ENCODE peak calls at places on chromosomes 12 and 14, in nine cellular contexts. I is K562, F is spleen, B is sigmoid colon, O is stomach, K is upper lobe of left lung, Q is transverse colon, W is HCT116, P is GM12891. Y is an unnamed sample.

GRCh38 chr12:128959931-128960330 is 106.7 kb downstream of the GLT1D1 start:
- DNase-seq in I (no peak), F (no peak), B (no peak), O (no peak), K (no peak), Q (no peak), W (no peak), P (no peak), Y (no peak)

GRCh38 chr12:12480074-12480473 is 82.6 kb downstream of the DUSP16 start:
- DNase-seq in I (no peak), F (no peak), B (no peak), O (no peak), K (no peak), Q (no peak), W (no peak), P (no peak), Y (no peak)

GRCh38 chr14:101409006-101409543 is 152.2 kb upstream of the DIO3 start:
- DNase-seq in I (no peak), F (no peak), B (no peak), O (no peak), K (peak; percentile 56), Q (no peak), W (no peak), P (no peak), Y (no peak)

GRCh38 chr12:50059440-50060119 is 2.2 kb downstream of the ASIC1 start:
- DNase-seq in I (no peak), F (no peak), B (no peak), O (no peak), K (no peak), Q (no peak), W (no peak), P (no peak), Y (no peak)

GRCh38 chr12:4012073-4012472 is 138.9 kb upstream of the PARP11 start:
- DNase-seq in I (no peak), F (no peak), B (no peak), O (no peak), K (no peak), Q (no peak), W (no peak), P (no peak), Y (no peak)

GRCh38 chr14:103552811-103553210 is 9.6 kb downstream of the BAG5 start:
- DNase-seq in I (no peak), F (no peak), B (no peak), O (no peak), K (no peak), Q (peak; percentile 6), W (no peak), P (no peak), Y (no peak)

GRCh38 chr12:97482153-97482693 is 19.6 kb downstream of the RMST start:
- DNase-seq in I (no peak), F (no peak), B (no peak), O (no peak), K (no peak), Q (no peak), W (no peak), P (no peak), Y (no peak)

GRCh38 chr12:77947326-77947725 is 116.6 kb downstream of the NAV3 start:
- DNase-seq in I (no peak), F (no peak), B (no peak), O (no peak), K (no peak), Q (no peak), W (no peak), P (no peak), Y (no peak)

GRCh38 chr14:52112336-52113018 is 43.6 kb upstream of the NID2 start:
- DNase-seq in I (no peak), F (no peak), B (no peak), O (no peak), K (no peak), Q (no peak), W (no peak), P (no peak), Y (no peak)

GRCh38 chr12:55280991-55281390 is 15.4 kb downstream of the OR6C6 start:
- DNase-seq in I (no peak), F (no peak), B (no peak), O (no peak), K (no peak), Q (no peak), W (no peak), P (no peak), Y (no peak)

GRCh38 chr14:60508707-60509437 is at the start of gene SIX6:
- DNase-seq in I (no peak), F (no peak), B (no peak), O (no peak), K (peak; percentile 85), Q (no peak), W (no peak), P (no peak), Y (no peak)

GRCh38 chr14:85531594-85532391 is 1.8 kb downstream of the FLRT2 start:
- DNase-seq in I (no peak), F (peak; percentile 79), B (peak; percentile 83), O (peak; percentile 26), K (peak; percentile 88), Q (no peak), W (no peak), P (no peak), Y (no peak)

GRCh38 chr14:102086346-102086971 is 385 bp downstream of the HSP90AA1 start:
- DNase-seq in I (peak; percentile 67), F (no peak), B (peak; percentile 77), O (peak; percentile 55), K (no peak), Q (peak; percentile 60), W (no peak), P (no peak), Y (no peak)

GRCh38 chr12:13204428-13204827 is 7.9 kb downstream of the EMP1 start:
- DNase-seq in I (no peak), F (no peak), B (no peak), O (no peak), K (no peak), Q (no peak), W (no peak), P (no peak), Y (no peak)

GRCh38 chr14:104280902-104281767 is 142.7 kb downstream of the KIF26A start:
- DNase-seq in I (no peak), F (peak; percentile 63), B (no peak), O (peak; percentile 17), K (peak; percentile 59), Q (no peak), W (no peak), P (no peak), Y (no peak)

GRCh38 chr12:59973515-59973914 is 377.7 kb downstream of the SLC16A7 start:
- DNase-seq in I (no peak), F (no peak), B (no peak), O (no peak), K (no peak), Q (no peak), W (peak; percentile 40), P (no peak), Y (no peak)

GRCh38 chr14:35302211-35302528 is 10.0 kb downstream of the PSMA6 start:
- DNase-seq in I (no peak), F (no peak), B (no peak), O (no peak), K (no peak), Q (no peak), W (no peak), P (no peak), Y (no peak)

GRCh38 chr14:92897922-92898599 is 24.9 kb upstream of the CHGA start:
- DNase-seq in I (no peak), F (no peak), B (no peak), O (no peak), K (no peak), Q (no peak), W (no peak), P (no peak), Y (no peak)

GRCh38 chr14:71725802-71726638 is 206.2 kb upstream of the RGS6 start:
- DNase-seq in I (no peak), F (no peak), B (no peak), O (no peak), K (no peak), Q (no peak), W (no peak), P (no peak), Y (no peak)
- TF ChIP-seq POLR2AphosphoS5 in I (no peak), F (peak; percentile 13), B (no peak), O (no peak), K (no peak), Q (no peak), W (no peak), P (no peak), Y (no peak)

DNA sequence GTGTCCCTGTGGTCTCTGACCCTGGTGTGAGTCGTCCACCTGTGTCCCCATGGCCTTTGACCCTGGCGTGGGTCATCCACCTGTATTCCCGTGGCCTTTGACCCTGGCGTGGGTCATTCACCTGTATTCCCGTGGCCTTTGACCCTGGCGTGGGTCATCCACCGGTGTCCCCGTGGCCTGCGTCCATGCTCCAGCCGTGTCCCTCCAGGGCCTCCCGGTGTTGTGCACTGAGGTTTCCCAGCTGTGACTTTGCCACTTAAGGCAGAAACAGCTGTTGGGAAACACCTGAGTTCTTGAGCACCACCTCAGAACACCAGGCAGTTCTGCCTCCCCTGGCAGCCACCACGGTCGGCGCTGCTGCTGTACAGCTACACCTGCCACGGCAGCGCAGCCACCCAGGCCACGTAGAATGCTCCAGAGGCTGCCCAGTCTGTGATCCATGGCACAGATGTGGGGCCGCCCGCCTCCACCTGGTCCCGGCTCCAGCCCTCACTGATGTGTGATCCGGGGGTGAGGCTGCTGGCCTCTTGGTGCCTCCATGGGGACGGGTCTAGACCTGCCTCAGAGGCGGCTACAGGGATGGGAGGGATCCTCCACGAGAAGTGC is 69.1 kb upstream of the GALNT9 start:
- DNase-seq in I (no peak), F (peak; percentile 59), B (peak; percentile 42), O (no peak), K (peak; percentile 77), Q (no peak), W (no peak), P (no peak), Y (no peak)
- TF ChIP-seq POLR2A in I (no peak), F (no peak), B (no peak), O (no peak), K (no peak), Q (no peak), W (no peak), P (no peak), Y (no peak)

GRCh38 chr14:68146812-68147211 is 327.2 kb downstream of the RAD51B start:
- DNase-seq in I (no peak), F (no peak), B (no peak), O (no peak), K (no peak), Q (no peak), W (peak; percentile 81), P (no peak), Y (no peak)
- TF ChIP-seq POLR2AphosphoS5 in I (no peak), F (no peak), B (peak; percentile 13), O (no peak), K (no peak), Q (peak; percentile 5), W (peak; percentile 15), P (no peak), Y (no peak)

DNA sequence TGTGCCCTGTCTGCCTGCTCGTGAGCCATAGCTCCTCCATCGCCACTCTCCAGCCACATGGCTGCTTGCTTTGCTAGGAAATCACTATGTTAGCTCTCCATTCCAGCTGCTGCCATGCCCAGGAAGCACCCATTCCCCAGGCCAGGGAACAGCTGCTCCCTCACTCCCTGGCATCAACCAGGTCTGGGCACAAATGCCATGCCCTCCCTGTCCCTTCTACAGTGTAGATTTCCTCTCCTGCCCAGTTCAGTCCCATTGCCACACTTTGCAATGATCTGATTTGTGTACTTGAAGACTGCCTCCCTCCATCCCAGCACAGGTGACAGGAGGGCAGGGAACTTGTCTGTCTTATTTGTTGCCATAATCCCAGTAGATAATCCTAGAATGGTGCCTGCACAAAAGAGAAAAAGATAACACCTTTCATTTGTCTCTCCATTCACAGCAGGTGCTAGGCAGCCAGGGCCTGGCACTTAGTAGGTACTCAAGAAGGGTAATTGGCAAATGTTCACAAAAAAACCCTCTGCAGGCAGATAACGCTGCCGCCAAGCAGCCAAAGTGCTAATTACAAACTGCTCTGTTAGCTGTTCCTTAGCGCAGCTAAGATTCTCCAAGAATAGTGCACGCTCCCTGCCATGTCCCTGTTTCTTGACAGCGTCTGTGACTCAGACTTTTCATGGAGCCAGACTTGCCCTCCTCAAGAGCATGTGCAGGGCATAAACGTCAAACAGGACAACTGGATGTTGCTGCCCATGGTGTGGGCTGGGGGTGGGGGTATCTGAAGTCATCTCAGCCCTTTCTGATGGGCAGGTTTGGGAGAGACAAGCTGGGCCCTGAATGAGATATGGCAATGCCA is 69.1 kb downstream of the ARL6IP4 start:
- DNase-seq in I (no peak), F (no peak), B (no peak), O (no peak), K (no peak), Q (no peak), W (no peak), P (no peak), Y (no peak)
- TF ChIP-seq POLR2A in I (no peak), F (no peak), B (no peak), O (no peak), K (no peak), Q (no peak), W (no peak), P (no peak), Y (no peak)

Y was measured in GM12892.